ENCODE peak calls at places on chromosomes 6 and 20, in four cellular contexts. One of them, this sample, is unnamed.

GRCh38 chr6:165782124-165782523 is 119.1 kb upstream of the PDE10A start:
- DNase-seq in activated CD4-positive, alpha-beta T cell treated with anti-CD3 and anti-CD28 coated beads for 36 hours: no peak
- DNase-seq in RWPE1: no peak
- DNase-seq in osteocyte: no peak
- DNase-seq in this sample: no peak

GRCh38 chr6:14567842-14568241 is 450.3 kb downstream of the CD83 start:
- DNase-seq in activated CD4-positive, alpha-beta T cell treated with anti-CD3 and anti-CD28 coated beads for 36 hours: no peak
- DNase-seq in osteocyte: no peak
- DNase-seq in RWPE1: no peak
- DNase-seq in this sample: no peak

GRCh38 chr6:11126876-11127275 is 15.4 kb upstream of the ERVFRD-1 start:
- DNase-seq in activated CD4-positive, alpha-beta T cell treated with anti-CD3 and anti-CD28 coated beads for 36 hours: no peak
- DNase-seq in RWPE1: no peak
- DNase-seq in osteocyte: no peak
- DNase-seq in this sample: no peak

GRCh38 chr6:96436398-96436797 is 85.2 kb upstream of the UFL1 start:
- DNase-seq in RWPE1: no peak
- DNase-seq in activated CD4-positive, alpha-beta T cell treated with anti-CD3 and anti-CD28 coated beads for 36 hours: no peak
- DNase-seq in osteocyte: no peak
- DNase-seq in this sample: no peak

GRCh38 chr6:90739339-90739738 is 152.5 kb upstream of the MAP3K7 start:
- DNase-seq in osteocyte: no peak
- DNase-seq in RWPE1: no peak
- DNase-seq in activated CD4-positive, alpha-beta T cell treated with anti-CD3 and anti-CD28 coated beads for 36 hours: no peak
- DNase-seq in this sample: no peak

GRCh38 chr20:43409041-43409913 is 48.4 kb upstream of the SRSF6 start:
- DNase-seq in RWPE1: peak; percentile 51
- DNase-seq in activated CD4-positive, alpha-beta T cell treated with anti-CD3 and anti-CD28 coated beads for 36 hours: peak; percentile 25
- DNase-seq in osteocyte: no peak
- DNase-seq in this sample: peak; percentile 35

GRCh38 chr6:32664827-32665362 is 1.6 kb downstream of the HLA-DQB1 start:
- DNase-seq in RWPE1: no peak
- DNase-seq in activated CD4-positive, alpha-beta T cell treated with anti-CD3 and anti-CD28 coated beads for 36 hours: peak; percentile 71
- DNase-seq in osteocyte: no peak
- DNase-seq in this sample: peak; percentile 62

GRCh38 chr6:44676826-44677433 is 289.4 kb downstream of the CDC5L start:
- DNase-seq in activated CD4-positive, alpha-beta T cell treated with anti-CD3 and anti-CD28 coated beads for 36 hours: no peak
- DNase-seq in osteocyte: peak; percentile 40
- DNase-seq in RWPE1: no peak
- DNase-seq in this sample: no peak

GRCh38 chr6:145808239-145808638 is 6.4 kb downstream of the FBXO30 start:
- DNase-seq in activated CD4-positive, alpha-beta T cell treated with anti-CD3 and anti-CD28 coated beads for 36 hours: no peak
- DNase-seq in osteocyte: no peak
- DNase-seq in RWPE1: no peak
- DNase-seq in this sample: no peak

GRCh38 chr20:24836900-24837299 is 112.2 kb upstream of the CST7 start:
- DNase-seq in activated CD4-positive, alpha-beta T cell treated with anti-CD3 and anti-CD28 coated beads for 36 hours: no peak
- DNase-seq in RWPE1: no peak
- DNase-seq in osteocyte: peak; percentile 57
- DNase-seq in this sample: no peak

GRCh38 chr6:99002826-99003225 is 55.1 kb upstream of the FBXL4 start:
- DNase-seq in osteocyte: no peak
- DNase-seq in RWPE1: no peak
- DNase-seq in activated CD4-positive, alpha-beta T cell treated with anti-CD3 and anti-CD28 coated beads for 36 hours: no peak
- DNase-seq in this sample: no peak

GRCh38 chr6:143811492-143812157 is 31.5 kb upstream of the LTV1 start:
- DNase-seq in activated CD4-positive, alpha-beta T cell treated with anti-CD3 and anti-CD28 coated beads for 36 hours: no peak
- DNase-seq in osteocyte: no peak
- DNase-seq in RWPE1: no peak
- DNase-seq in this sample: no peak

GRCh38 chr6:10266061-10266460 is 148.8 kb downstream of the TFAP2A start:
- DNase-seq in osteocyte: no peak
- DNase-seq in activated CD4-positive, alpha-beta T cell treated with anti-CD3 and anti-CD28 coated beads for 36 hours: no peak
- DNase-seq in RWPE1: peak; percentile 4
- DNase-seq in this sample: no peak

GRCh38 chr6:3341467-3341866 is 82.7 kb downstream of the PSMG4 start:
- DNase-seq in activated CD4-positive, alpha-beta T cell treated with anti-CD3 and anti-CD28 coated beads for 36 hours: no peak
- DNase-seq in RWPE1: no peak
- DNase-seq in osteocyte: no peak
- DNase-seq in this sample: no peak

GRCh38 chr6:9831783-9832182 is 583.1 kb downstream of the TFAP2A start:
- DNase-seq in RWPE1: no peak
- DNase-seq in activated CD4-positive, alpha-beta T cell treated with anti-CD3 and anti-CD28 coated beads for 36 hours: no peak
- DNase-seq in osteocyte: no peak
- DNase-seq in this sample: no peak

GRCh38 chr6:45483021-45483420 is 105.3 kb upstream of the SUPT3H start:
- DNase-seq in osteocyte: no peak
- DNase-seq in activated CD4-positive, alpha-beta T cell treated with anti-CD3 and anti-CD28 coated beads for 36 hours: no peak
- DNase-seq in RWPE1: no peak
- DNase-seq in this sample: no peak

GRCh38 chr6:27471365-27472115 is 1.4 kb downstream of the ZNF184 start:
- DNase-seq in RWPE1: no peak
- DNase-seq in activated CD4-positive, alpha-beta T cell treated with anti-CD3 and anti-CD28 coated beads for 36 hours: no peak
- DNase-seq in osteocyte: no peak
- DNase-seq in this sample: no peak

GRCh38 chr6:3489032-3489757 is 32.3 kb upstream of the SLC22A23 start:
- DNase-seq in osteocyte: no peak
- DNase-seq in activated CD4-positive, alpha-beta T cell treated with anti-CD3 and anti-CD28 coated beads for 36 hours: no peak
- DNase-seq in RWPE1: no peak
- DNase-seq in this sample: no peak

GRCh38 chr6:115896538-115897129 is 164.1 kb downstream of the FRK start:
- DNase-seq in activated CD4-positive, alpha-beta T cell treated with anti-CD3 and anti-CD28 coated beads for 36 hours: no peak
- DNase-seq in RWPE1: peak; percentile 33
- DNase-seq in osteocyte: no peak
- DNase-seq in this sample: no peak

GRCh38 chr20:15235799-15236198 is 898.4 kb upstream of the FLRT3 start:
- DNase-seq in osteocyte: no peak
- DNase-seq in activated CD4-positive, alpha-beta T cell treated with anti-CD3 and anti-CD28 coated beads for 36 hours: no peak
- DNase-seq in RWPE1: no peak
- DNase-seq in this sample: no peak

GRCh38 chr6:85452441-85452881 is 2.6 kb downstream of the NT5E start:
- DNase-seq in activated CD4-positive, alpha-beta T cell treated with anti-CD3 and anti-CD28 coated beads for 36 hours: no peak
- DNase-seq in osteocyte: no peak
- DNase-seq in RWPE1: no peak
- DNase-seq in this sample: no peak

GRCh38 chr6:24646771-24647170 is 780 bp upstream of the KIAA0319 start:
- DNase-seq in osteocyte: no peak
- DNase-seq in activated CD4-positive, alpha-beta T cell treated with anti-CD3 and anti-CD28 coated beads for 36 hours: no peak
- DNase-seq in RWPE1: peak; percentile 68
- DNase-seq in this sample: no peak

GRCh38 chr6:41488392-41489129 is 57.6 kb upstream of the FOXP4 start:
- DNase-seq in RWPE1: no peak
- DNase-seq in activated CD4-positive, alpha-beta T cell treated with anti-CD3 and anti-CD28 coated beads for 36 hours: no peak
- DNase-seq in osteocyte: no peak
- DNase-seq in this sample: no peak

GRCh38 chr6:89984926-89985743 is 90.9 kb downstream of the GJA10 start:
- DNase-seq in osteocyte: no peak
- DNase-seq in RWPE1: no peak
- DNase-seq in activated CD4-positive, alpha-beta T cell treated with anti-CD3 and anti-CD28 coated beads for 36 hours: no peak
- DNase-seq in this sample: no peak

GRCh38 chr20:16350465-16350864 is 222.8 kb downstream of the KIF16B start:
- DNase-seq in RWPE1: peak; percentile 55
- DNase-seq in activated CD4-positive, alpha-beta T cell treated with anti-CD3 and anti-CD28 coated beads for 36 hours: no peak
- DNase-seq in osteocyte: no peak
- DNase-seq in this sample: no peak

This sample was measured in activated naive CD4-positive, alpha-beta T cell treated with anti-CD3 and anti-CD28 coated beads for 36 hours.